ENCODE peak calls at places on chromosomes 4 and X, in five cellular contexts. One of them, this sample, is unnamed.

GRCh38 chrX:149962859-149963757 is 24.8 kb upstream of the EOLA2 start:
- DNase-seq in HT1080: peak; percentile 50
- DNase-seq in stimulated activated CD4-positive, alpha-beta T cell treated with anti-CD3 and anti-CD28 coated beads, Interleukin-2, amount 100 ng/mL, for 48 hours: peak; percentile 23
- DNase-seq in frontal cortex: no peak
- DNase-seq in naive thymus-derived CD4-positive, alpha-beta T cell: no peak
- DNase-seq in this sample: peak; percentile 21

GRCh38 chr4:122531514-122531913 is 75.0 kb upstream of the IL2 start:
- DNase-seq in HT1080: no peak
- DNase-seq in stimulated activated CD4-positive, alpha-beta T cell treated with anti-CD3 and anti-CD28 coated beads, Interleukin-2, amount 100 ng/mL, for 48 hours: no peak
- DNase-seq in frontal cortex: no peak
- DNase-seq in naive thymus-derived CD4-positive, alpha-beta T cell: no peak
- DNase-seq in this sample: no peak

GRCh38 chr4:123093247-123093646 is 170.8 kb upstream of the NUDT6 start:
- DNase-seq in HT1080: no peak
- DNase-seq in stimulated activated CD4-positive, alpha-beta T cell treated with anti-CD3 and anti-CD28 coated beads, Interleukin-2, amount 100 ng/mL, for 48 hours: no peak
- DNase-seq in frontal cortex: no peak
- DNase-seq in naive thymus-derived CD4-positive, alpha-beta T cell: no peak
- DNase-seq in this sample: no peak

GRCh38 chr4:79042079-79042674 is 102.9 kb upstream of the PAQR3 start:
- DNase-seq in HT1080: peak; percentile 38
- DNase-seq in stimulated activated CD4-positive, alpha-beta T cell treated with anti-CD3 and anti-CD28 coated beads, Interleukin-2, amount 100 ng/mL, for 48 hours: no peak
- DNase-seq in frontal cortex: no peak
- DNase-seq in naive thymus-derived CD4-positive, alpha-beta T cell: no peak
- DNase-seq in this sample: peak; percentile 31

GRCh38 chr4:95572304-95572991 is 23.7 kb upstream of the UNC5C start:
- DNase-seq in HT1080: peak; percentile 79
- DNase-seq in stimulated activated CD4-positive, alpha-beta T cell treated with anti-CD3 and anti-CD28 coated beads, Interleukin-2, amount 100 ng/mL, for 48 hours: no peak
- DNase-seq in frontal cortex: no peak
- DNase-seq in naive thymus-derived CD4-positive, alpha-beta T cell: no peak
- DNase-seq in this sample: no peak

GRCh38 chrX:50704987-50705386 is 109.0 kb downstream of the SHROOM4 start:
- DNase-seq in HT1080: peak; percentile 11
- DNase-seq in stimulated activated CD4-positive, alpha-beta T cell treated with anti-CD3 and anti-CD28 coated beads, Interleukin-2, amount 100 ng/mL, for 48 hours: no peak
- DNase-seq in frontal cortex: no peak
- DNase-seq in naive thymus-derived CD4-positive, alpha-beta T cell: no peak
- DNase-seq in this sample: no peak

GRCh38 chrX:148500428-148501120 is at the start of gene AFF2:
- DNase-seq in HT1080: no peak
- DNase-seq in stimulated activated CD4-positive, alpha-beta T cell treated with anti-CD3 and anti-CD28 coated beads, Interleukin-2, amount 100 ng/mL, for 48 hours: no peak
- DNase-seq in frontal cortex: peak; percentile 35
- DNase-seq in naive thymus-derived CD4-positive, alpha-beta T cell: no peak
- DNase-seq in this sample: peak; percentile 66

GRCh38 chr4:108204518-108204917 is 35.8 kb upstream of the LEF1 start:
- DNase-seq in HT1080: peak; percentile 65
- DNase-seq in stimulated activated CD4-positive, alpha-beta T cell treated with anti-CD3 and anti-CD28 coated beads, Interleukin-2, amount 100 ng/mL, for 48 hours: no peak
- DNase-seq in frontal cortex: no peak
- DNase-seq in naive thymus-derived CD4-positive, alpha-beta T cell: no peak
- DNase-seq in this sample: no peak

GRCh38 chr4:41957634-41958033 is 22.4 kb downstream of the TMEM33 start:
- DNase-seq in HT1080: peak; percentile 28
- DNase-seq in stimulated activated CD4-positive, alpha-beta T cell treated with anti-CD3 and anti-CD28 coated beads, Interleukin-2, amount 100 ng/mL, for 48 hours: no peak
- DNase-seq in frontal cortex: no peak
- DNase-seq in naive thymus-derived CD4-positive, alpha-beta T cell: no peak
- DNase-seq in this sample: peak; percentile 50

GRCh38 chr4:74311696-74312313 is 3.5 kb downstream of the EPGN start:
- DNase-seq in HT1080: peak; percentile 51
- DNase-seq in stimulated activated CD4-positive, alpha-beta T cell treated with anti-CD3 and anti-CD28 coated beads, Interleukin-2, amount 100 ng/mL, for 48 hours: no peak
- DNase-seq in frontal cortex: no peak
- DNase-seq in naive thymus-derived CD4-positive, alpha-beta T cell: peak; percentile 28
- DNase-seq in this sample: peak; percentile 36

GRCh38 chrX:46574941-46575381 is 1.4 kb downstream of the CHST7 start:
- DNase-seq in HT1080: no peak
- DNase-seq in stimulated activated CD4-positive, alpha-beta T cell treated with anti-CD3 and anti-CD28 coated beads, Interleukin-2, amount 100 ng/mL, for 48 hours: peak; percentile 21
- DNase-seq in frontal cortex: no peak
- DNase-seq in naive thymus-derived CD4-positive, alpha-beta T cell: no peak
- DNase-seq in this sample: no peak

GRCh38 chr4:94329933-94330332 is 12.7 kb downstream of the HPGDS start:
- DNase-seq in HT1080: no peak
- DNase-seq in stimulated activated CD4-positive, alpha-beta T cell treated with anti-CD3 and anti-CD28 coated beads, Interleukin-2, amount 100 ng/mL, for 48 hours: no peak
- DNase-seq in frontal cortex: no peak
- DNase-seq in naive thymus-derived CD4-positive, alpha-beta T cell: no peak
- DNase-seq in this sample: no peak

GRCh38 chrX:55867254-55867653 is 149.7 kb downstream of the RRAGB start:
- DNase-seq in HT1080: peak; percentile 1
- DNase-seq in stimulated activated CD4-positive, alpha-beta T cell treated with anti-CD3 and anti-CD28 coated beads, Interleukin-2, amount 100 ng/mL, for 48 hours: no peak
- DNase-seq in frontal cortex: no peak
- DNase-seq in naive thymus-derived CD4-positive, alpha-beta T cell: no peak
- DNase-seq in this sample: peak; percentile 1

GRCh38 chr4:10028910-10029309 is 7.6 kb upstream of the SLC2A9 start:
- DNase-seq in HT1080: peak; percentile 28
- DNase-seq in stimulated activated CD4-positive, alpha-beta T cell treated with anti-CD3 and anti-CD28 coated beads, Interleukin-2, amount 100 ng/mL, for 48 hours: no peak
- DNase-seq in frontal cortex: no peak
- DNase-seq in naive thymus-derived CD4-positive, alpha-beta T cell: no peak
- DNase-seq in this sample: no peak

GRCh38 chrX:103626855-103627254 is 1.9 kb upstream of the TCEAL1 start:
- DNase-seq in HT1080: peak; percentile 47
- DNase-seq in stimulated activated CD4-positive, alpha-beta T cell treated with anti-CD3 and anti-CD28 coated beads, Interleukin-2, amount 100 ng/mL, for 48 hours: no peak
- DNase-seq in frontal cortex: no peak
- DNase-seq in naive thymus-derived CD4-positive, alpha-beta T cell: no peak
- DNase-seq in this sample: no peak

GRCh38 chrX:42783456-42783855 is 5.5 kb upstream of the PPP1R2C start:
- DNase-seq in HT1080: no peak
- DNase-seq in stimulated activated CD4-positive, alpha-beta T cell treated with anti-CD3 and anti-CD28 coated beads, Interleukin-2, amount 100 ng/mL, for 48 hours: no peak
- DNase-seq in frontal cortex: no peak
- DNase-seq in naive thymus-derived CD4-positive, alpha-beta T cell: no peak
- DNase-seq in this sample: no peak

GRCh38 chrX:138034136-138034535 is 468.2 kb downstream of the ZIC3 start:
- DNase-seq in HT1080: no peak
- DNase-seq in stimulated activated CD4-positive, alpha-beta T cell treated with anti-CD3 and anti-CD28 coated beads, Interleukin-2, amount 100 ng/mL, for 48 hours: no peak
- DNase-seq in frontal cortex: no peak
- DNase-seq in naive thymus-derived CD4-positive, alpha-beta T cell: no peak
- DNase-seq in this sample: no peak

GRCh38 chr4:733631-733980 is 28.0 kb downstream of the PCGF3 start:
- DNase-seq in HT1080: no peak
- DNase-seq in stimulated activated CD4-positive, alpha-beta T cell treated with anti-CD3 and anti-CD28 coated beads, Interleukin-2, amount 100 ng/mL, for 48 hours: no peak
- DNase-seq in frontal cortex: no peak
- DNase-seq in naive thymus-derived CD4-positive, alpha-beta T cell: no peak
- DNase-seq in this sample: no peak

GRCh38 chr4:6668391-6668790 is 25.3 kb upstream of the S100P start:
- DNase-seq in HT1080: peak; percentile 43
- DNase-seq in stimulated activated CD4-positive, alpha-beta T cell treated with anti-CD3 and anti-CD28 coated beads, Interleukin-2, amount 100 ng/mL, for 48 hours: no peak
- DNase-seq in frontal cortex: no peak
- DNase-seq in naive thymus-derived CD4-positive, alpha-beta T cell: no peak
- DNase-seq in this sample: no peak

GRCh38 chr4:140250989-140251552 is 97.1 kb upstream of the MAML3 start:
- DNase-seq in HT1080: no peak
- DNase-seq in stimulated activated CD4-positive, alpha-beta T cell treated with anti-CD3 and anti-CD28 coated beads, Interleukin-2, amount 100 ng/mL, for 48 hours: no peak
- DNase-seq in frontal cortex: no peak
- DNase-seq in naive thymus-derived CD4-positive, alpha-beta T cell: no peak
- DNase-seq in this sample: no peak

GRCh38 chr4:109044446-109044845 is 258.0 kb downstream of the COL25A1 start:
- DNase-seq in HT1080: no peak
- DNase-seq in stimulated activated CD4-positive, alpha-beta T cell treated with anti-CD3 and anti-CD28 coated beads, Interleukin-2, amount 100 ng/mL, for 48 hours: no peak
- DNase-seq in frontal cortex: no peak
- DNase-seq in naive thymus-derived CD4-positive, alpha-beta T cell: no peak
- DNase-seq in this sample: no peak

This sample was measured in Jurkat, Clone E6-1.